ENCODE peak calls at places on chromosomes 16 and 17, in seven cellular contexts. A is cardiac fibroblast, R is H54, E is fibroblast of gingiva, G is Caco-2, Y is A549, J is NCI-H1417. T is an unnamed sample.

GRCh38 chr17:40317345-40317873 is 8.4 kb downstream of the RARA start:
- DNase-seq in A (peak), R (no peak), E (peak), G (peak), Y (peak), J (no peak), T (no peak)

GRCh38 chr16:46976550-46976949 is 3.1 kb upstream of the DNAJA2 start:
- DNase-seq in A (no peak), R (no peak), E (no peak), G (peak), Y (no peak), J (no peak), T (no peak)

GRCh38 chr17:35713069-35713728 is 18.2 kb upstream of the RASL10B start:
- DNase-seq in A (peak), R (no peak), E (peak), G (no peak), Y (no peak), J (no peak), T (peak)

GRCh38 chr16:56736476-56736875 is 6.5 kb downstream of the NUP93 start:
- DNase-seq in A (no peak), R (no peak), E (no peak), G (no peak), Y (no peak), J (no peak), T (no peak)

GRCh38 chr16:89072216-89073130 is 21.2 kb upstream of the ACSF3 start:
- DNase-seq in A (peak), R (no peak), E (peak), G (no peak), Y (no peak), J (peak), T (no peak)

GRCh38 chr16:68332411-68333121 is 21.7 kb downstream of the PRMT7 start:
- DNase-seq in A (peak), R (no peak), E (no peak), G (peak), Y (no peak), J (peak), T (no peak)

GRCh38 chr16:4217246-4218131 is 24.4 kb downstream of the SRL start:
- DNase-seq in A (peak), R (no peak), E (no peak), G (no peak), Y (no peak), J (peak), T (no peak)

GRCh38 chr16:4176794-4177438 is 60.7 kb upstream of the ADCY9 start:
- DNase-seq in A (peak), R (peak), E (peak), G (peak), Y (peak), J (peak), T (peak)

GRCh38 chr17:70405492-70406220 is 236.3 kb downstream of the KCNJ2 start:
- DNase-seq in A (peak), R (peak), E (peak), G (no peak), Y (peak), J (peak), T (peak)

GRCh38 chr17:74852237-74853047 is 7.2 kb downstream of the GRIN2C start:
- DNase-seq in A (peak), R (no peak), E (no peak), G (peak), Y (no peak), J (peak), T (no peak)

GRCh38 chr16:70493863-70494770 is 29.2 kb downstream of the COG4 start:
- DNase-seq in A (no peak), R (no peak), E (no peak), G (no peak), Y (no peak), J (no peak), T (no peak)

GRCh38 chr16:86167061-86167460 is 268.1 kb downstream of the IRF8 start:
- DNase-seq in A (no peak), R (no peak), E (no peak), G (no peak), Y (no peak), J (no peak), T (no peak)

GRCh38 chr17:2624292-2624731 is 30.9 kb downstream of the PAFAH1B1 start:
- DNase-seq in A (no peak), R (no peak), E (no peak), G (no peak), Y (no peak), J (no peak), T (no peak)

GRCh38 chr16:54521327-54521726 is 234.7 kb upstream of the IRX3 start:
- DNase-seq in A (no peak), R (no peak), E (no peak), G (no peak), Y (no peak), J (no peak), T (no peak)